ENCODE peak calls at places on chromosomes 16 and 17, in seven cellular contexts. Q, L, J, E, I, G and A are unnamed samples.

GRCh38 chr17:57874058-57874419 is 24.2 kb upstream of the MRPS23 start:
- DNase-seq in Q (no peak), L (no peak), J (no peak), E (no peak), I (no peak), G (no peak), A (no peak)

GRCh38 chr17:16199093-16199492 is 16.2 kb downstream of the NCOR1 start:
- DNase-seq in Q (peak), L (no peak), J (no peak), E (peak), I (no peak), G (no peak), A (no peak)

GRCh38 chr16:81913222-81913621 is 98.0 kb downstream of the SDR42E1 start:
- DNase-seq in Q (no peak), L (no peak), J (no peak), E (no peak), I (no peak), G (no peak), A (no peak)

GRCh38 chr16:23678430-23679273 is at the start of gene PLK1:
- DNase-seq in Q (peak), L (peak), J (peak), E (peak), I (peak), G (peak), A (peak)

GRCh38 chr16:74984194-74984669 is 691 bp downstream of the WDR59 start:
- DNase-seq in Q (peak), L (no peak), J (peak), E (peak), I (no peak), G (no peak), A (no peak)

GRCh38 chr16:88353691-88354090 is 29.1 kb upstream of the ZNF469 start:
- DNase-seq in Q (no peak), L (no peak), J (no peak), E (no peak), I (no peak), G (no peak), A (no peak)

GRCh38 chr17:82358467-82359350 is at the start of gene TEX19:
- DNase-seq in Q (no peak), L (no peak), J (peak), E (no peak), I (no peak), G (no peak), A (no peak)

GRCh38 chr16:10941127-10941933 is 938 bp downstream of the DEXI start:
- DNase-seq in Q (no peak), L (peak), J (no peak), E (no peak), I (no peak), G (no peak), A (no peak)

GRCh38 chr16:84138824-84139627 is 6.0 kb downstream of the HSDL1 start:
- DNase-seq in Q (peak), L (peak), J (no peak), E (no peak), I (no peak), G (peak), A (no peak)

GRCh38 chr16:81447383-81448101 is 2.9 kb downstream of the CMIP start:
- DNase-seq in Q (no peak), L (peak), J (no peak), E (no peak), I (no peak), G (no peak), A (no peak)

GRCh38 chr17:71237903-71238538 is 882.8 kb upstream of the SOX9 start:
- DNase-seq in Q (peak), L (no peak), J (peak), E (peak), I (no peak), G (peak), A (no peak)

GRCh38 chr17:79612468-79613194 is 1.8 kb upstream of the RBFOX3 start:
- DNase-seq in Q (peak), L (peak), J (peak), E (peak), I (no peak), G (peak), A (no peak)

GRCh38 chr16:87335306-87335967 is 18.2 kb upstream of the C16orf95 start:
- DNase-seq in Q (no peak), L (no peak), J (no peak), E (no peak), I (no peak), G (no peak), A (no peak)

DNA sequence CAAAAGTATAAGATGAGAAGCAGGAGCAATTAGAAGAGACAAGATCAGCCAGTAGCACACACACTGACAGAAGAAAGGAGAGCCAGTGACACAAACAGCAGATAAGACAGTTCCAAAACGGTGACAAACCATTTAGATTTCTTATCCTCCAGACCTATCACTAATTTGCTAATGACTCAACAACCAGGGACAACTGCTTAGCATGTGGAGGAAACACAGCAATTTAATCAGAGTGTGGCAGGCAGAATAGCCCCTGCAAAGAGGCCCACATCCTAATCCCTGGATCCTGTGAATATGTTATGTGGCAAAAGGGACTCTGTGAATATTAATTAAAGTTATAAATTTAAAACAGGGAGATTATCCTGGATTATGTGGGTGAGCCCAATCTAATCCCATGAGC is 81.1 kb downstream of the CACNG1 start:
- DNase-seq in Q (no peak), L (no peak), J (no peak), E (peak), I (no peak), G (no peak), A (no peak)
- H3K27ac ChIP-seq in Q (no peak), L (no peak), J (no peak), E (no peak), I (no peak), G (no peak), A (no peak)

DNA sequence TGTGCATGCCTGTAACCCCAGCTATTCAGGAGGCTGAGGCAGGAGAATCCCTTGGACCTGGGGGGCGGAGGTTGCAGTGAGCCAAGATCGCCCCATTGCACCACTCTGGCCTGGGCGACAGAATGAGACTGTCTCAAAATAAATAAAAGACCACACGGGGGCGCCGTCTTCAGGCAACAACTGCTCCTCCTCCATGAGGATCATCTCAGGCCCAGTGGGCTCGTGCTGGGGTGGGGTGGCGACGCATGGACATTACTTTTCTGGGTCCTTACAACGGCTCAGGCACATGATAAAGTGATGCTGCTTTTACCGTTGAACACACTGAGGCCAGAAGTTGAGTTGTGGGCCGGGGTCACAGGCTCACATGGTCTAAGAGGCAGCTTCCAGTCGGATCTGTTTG is 56.2 kb downstream of the PRMT7 start:
- DNase-seq in Q (peak), L (peak), J (peak), E (peak), I (no peak), G (peak), A (peak)
- TF ChIP-seq CTCF in Q (peak), L (peak), J (peak), E (peak), I (no peak), G (peak), A (peak)

GRCh38 chr17:63702616-63703015 is 2.7 kb upstream of the LIMD2 start:
- DNase-seq in Q (no peak), L (no peak), J (no peak), E (no peak), I (no peak), G (no peak), A (peak)

GRCh38 chr17:63702223-63702577 is 2.3 kb upstream of the LIMD2 start:
- DNase-seq in Q (no peak), L (no peak), J (no peak), E (no peak), I (no peak), G (no peak), A (no peak)

GRCh38 chr17:63700528-63701441 is 860 bp upstream of the LIMD2 start:
- DNase-seq in Q (peak), L (peak), J (no peak), E (peak), I (peak), G (peak), A (no peak)

GRCh38 chr17:63703029-63703428 is 3.1 kb upstream of the LIMD2 start:
- DNase-seq in Q (no peak), L (no peak), J (no peak), E (no peak), I (no peak), G (no peak), A (no peak)

GRCh38 chr17:63701477-63702222 is 1.7 kb upstream of the LIMD2 start:
- DNase-seq in Q (no peak), L (no peak), J (no peak), E (no peak), I (peak), G (no peak), A (no peak)
- H3K4me3 ChIP-seq in Q (no peak), L (peak), J (no peak), E (no peak), I (peak), G (no peak), A (no peak)

GRCh38 chr17:44043326-44043725 is 23.1 kb downstream of the LSM12 start:
- DNase-seq in Q (peak), L (no peak), J (no peak), E (peak), I (no peak), G (peak), A (no peak)
- H3K27ac ChIP-seq in Q (peak), L (peak), J (no peak), E (peak), I (peak), G (peak), A (peak)

DNA sequence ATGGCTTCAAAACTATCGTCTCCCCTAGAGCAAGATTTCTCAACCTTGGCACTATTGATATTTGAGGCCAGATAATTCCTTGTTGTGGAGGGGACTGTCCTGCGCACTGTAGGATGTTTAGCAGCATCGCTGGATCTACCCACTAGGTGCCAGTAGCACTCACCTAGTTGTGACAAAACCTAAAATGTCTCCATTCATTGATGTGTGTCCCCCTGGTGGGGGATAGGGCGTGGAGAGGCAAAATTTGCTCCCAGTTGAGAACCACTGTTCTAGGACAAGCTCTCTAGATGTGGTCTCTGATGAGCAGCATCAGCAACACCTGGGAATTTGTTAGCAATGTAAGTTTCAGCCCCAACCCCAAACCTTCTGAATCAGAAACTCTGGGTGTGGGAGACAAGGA is 259.0 kb downstream of the XYLT1 start:
- DNase-seq in Q (no peak), L (peak), J (no peak), E (no peak), I (no peak), G (no peak), A (no peak)
- TF ChIP-seq CTCF in Q (peak), L (peak), J (no peak), E (no peak), I (no peak), G (no peak), A (peak)

DNA sequence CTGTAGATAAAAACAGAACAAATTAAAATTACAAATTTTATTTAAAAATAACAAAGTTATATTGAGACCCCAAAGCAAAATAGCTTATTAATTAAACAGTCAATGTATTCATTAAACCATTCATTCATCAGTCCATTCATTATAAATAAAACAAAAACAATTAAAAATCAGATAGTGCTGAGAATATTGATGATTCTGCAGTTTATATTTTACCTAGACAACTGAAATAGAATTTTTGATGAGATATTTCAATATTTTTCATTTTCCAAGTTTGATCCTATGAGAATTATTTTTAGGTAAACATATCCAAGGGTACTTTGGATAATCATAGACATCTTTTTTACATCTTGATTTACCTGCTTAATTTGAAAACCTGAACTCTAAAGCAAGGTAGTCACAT is 15.2 kb upstream of the NETO2 start:
- DNase-seq in Q (no peak), L (no peak), J (no peak), E (no peak), I (no peak), G (no peak), A (no peak)
- H3K4me3 ChIP-seq in Q (no peak), L (no peak), J (no peak), E (no peak), I (no peak), G (no peak), A (no peak)

DNA sequence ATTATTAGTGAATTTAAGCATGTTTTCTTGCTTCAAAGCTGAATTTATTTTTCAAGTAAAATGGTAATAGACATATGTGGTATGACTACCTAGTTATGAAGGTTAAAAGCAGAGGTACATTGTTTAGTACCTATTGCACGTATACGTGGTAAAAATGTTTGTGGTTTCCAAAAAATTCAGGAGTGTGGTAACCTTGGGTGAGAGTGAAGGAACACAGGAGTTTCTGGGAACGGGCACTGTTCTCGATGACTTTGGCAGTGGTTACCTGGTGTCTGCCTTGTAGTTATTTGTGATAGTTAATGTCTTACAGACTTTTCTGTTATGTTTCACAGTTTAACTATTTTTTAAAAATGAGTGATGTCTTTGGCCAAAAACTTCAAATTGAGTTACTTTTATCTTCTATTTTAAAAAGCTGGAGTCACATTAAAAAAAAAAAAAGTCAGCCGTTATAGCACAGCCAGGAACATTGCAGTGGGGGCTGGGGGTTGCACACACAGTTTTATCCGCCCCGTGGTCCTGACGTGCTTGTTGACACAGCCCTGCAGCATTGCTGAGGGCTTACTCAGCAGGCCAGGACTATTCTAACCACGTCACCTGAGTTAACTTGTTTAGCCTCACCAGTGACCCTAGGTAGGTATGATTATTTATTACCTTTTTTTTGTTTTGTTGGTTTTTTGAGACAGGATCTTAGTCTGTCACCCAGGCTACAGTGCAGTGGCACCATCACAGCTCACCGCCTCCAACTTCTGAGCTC is 10.9 kb downstream of the JPT2 start:
- DNase-seq in Q (no peak), L (no peak), J (peak), E (peak), I (no peak), G (peak), A (peak)
- H3K27ac ChIP-seq in Q (no peak), L (no peak), J (peak), E (no peak), I (no peak), G (no peak), A (peak)

GRCh38 chr17:44155488-44155887 is 13.8 kb downstream of the HROB start:
- DNase-seq in Q (no peak), L (no peak), J (no peak), E (no peak), I (no peak), G (no peak), A (no peak)
- TF ChIP-seq CTCF in Q (no peak), L (no peak), J (no peak), E (no peak), I (no peak), G (no peak), A (no peak)

DNA sequence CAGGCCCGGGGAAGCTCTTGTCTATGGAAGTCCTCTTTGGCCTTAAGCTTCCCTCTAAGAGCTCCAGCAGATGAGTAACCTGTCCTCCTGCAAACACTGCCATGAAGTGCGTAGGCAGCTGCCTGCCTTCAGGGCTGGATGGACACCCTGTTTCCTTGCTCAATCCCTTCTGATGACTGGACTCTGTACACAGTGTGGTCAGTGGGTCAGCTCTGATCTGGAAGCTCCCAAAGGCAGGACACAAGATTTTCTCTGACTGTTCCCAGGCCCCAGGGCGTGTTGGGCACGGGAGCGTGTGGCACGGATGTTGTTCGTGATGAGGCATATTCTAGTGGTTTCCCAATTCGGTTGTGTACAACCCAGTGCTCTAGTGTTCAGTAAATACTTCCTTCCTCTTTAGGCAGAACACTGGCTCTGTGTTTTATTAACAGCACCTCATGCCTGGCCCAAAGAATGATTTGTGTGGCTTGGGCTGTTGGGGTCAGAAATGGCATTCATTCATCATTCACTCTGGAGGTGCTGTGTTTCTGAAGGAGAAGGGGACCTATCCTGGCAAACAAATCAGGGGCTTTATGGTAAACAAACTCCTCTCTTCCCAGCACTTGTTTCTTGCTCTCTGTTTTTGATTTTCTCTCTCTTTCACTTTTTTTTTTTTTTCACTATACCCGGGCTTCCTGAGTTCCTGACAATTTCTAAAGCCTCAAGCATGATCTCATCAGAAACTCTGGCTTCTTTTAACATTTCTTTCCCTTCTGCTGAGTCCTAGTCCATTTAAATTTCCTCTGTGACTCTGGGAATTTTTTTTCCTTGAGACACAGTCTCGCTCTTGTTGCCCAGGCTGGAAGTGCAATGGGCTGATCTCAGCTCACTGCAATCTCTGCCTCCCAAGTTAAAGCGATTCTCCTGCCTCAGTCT is 12.0 kb upstream of the RNF157 start:
- DNase-seq in Q (peak), L (no peak), J (no peak), E (peak), I (no peak), G (peak), A (peak)
- H3K4me3 ChIP-seq in Q (no peak), L (no peak), J (no peak), E (no peak), I (no peak), G (no peak), A (no peak)

GRCh38 chr16:15788846-15789239 is 68.0 kb downstream of the MYH11 start:
- DNase-seq in Q (no peak), L (no peak), J (no peak), E (no peak), I (no peak), G (no peak), A (no peak)
- H3K27ac ChIP-seq in Q (no peak), L (no peak), J (no peak), E (no peak), I (no peak), G (no peak), A (no peak)